ENCODE peak calls at places on chromosomes 13 and 19, in nine cellular contexts. B, M, Y, V, F, P, C, Z and U are unnamed samples.

GRCh38 chr19:46890423-46891170 is 29.8 kb downstream of the ARHGAP35 start:
- DNase-seq in Z (no peak), Y (no peak), C (peak; percentile 41), P (no peak), B (no peak), F (peak; percentile 76), V (no peak), M (no peak), U (no peak)

GRCh38 chr13:95714142-95714832 is 37.3 kb downstream of the DNAJC3 start:
- DNase-seq in Y (no peak), P (no peak), B (no peak), V (no peak), Z (no peak), M (no peak), F (peak; percentile 79), C (peak; percentile 95), U (no peak)

GRCh38 chr19:45526143-45526542 is 18.9 kb downstream of the VASP start:
- DNase-seq in V (no peak), M (peak; percentile 77), Y (peak; percentile 71), B (no peak), P (no peak), C (peak; percentile 82), Z (no peak), F (peak; percentile 65), U (peak; percentile 44)

GRCh38 chr19:16200776-16201391 is 3.2 kb downstream of the AP1M1 start:
- DNase-seq in B (no peak), P (no peak), Y (no peak), F (no peak), Z (no peak), C (no peak), M (no peak), V (no peak), U (no peak)

GRCh38 chr19:46368116-46368515 is 21.2 kb downstream of the PPP5C start:
- DNase-seq in F (no peak), B (peak; percentile 43), Y (no peak), P (no peak), Z (no peak), M (no peak), C (no peak), V (no peak), U (no peak)

GRCh38 chr13:102286326-102286725 is 115.5 kb downstream of the FGF14 start:
- DNase-seq in P (no peak), V (no peak), M (no peak), Y (no peak), C (peak; percentile 90), Z (no peak), F (peak; percentile 84), B (no peak), U (no peak)

GRCh38 chr19:12769689-12770088 is 5.7 kb downstream of the HOOK2 start:
- DNase-seq in Z (peak; percentile 91), V (no peak), Y (no peak), B (no peak), M (peak; percentile 70), P (peak; percentile 31), F (no peak), C (no peak), U (peak; percentile 42)

GRCh38 chr19:30089086-30089665 is 147.1 kb downstream of the URI1 start:
- DNase-seq in B (peak; percentile 61), C (no peak), M (no peak), P (no peak), Y (no peak), F (no peak), Z (no peak), V (no peak), U (no peak)

GRCh38 chr19:37077615-37077928 is 661 bp upstream of the ZNF420 start:
- DNase-seq in F (no peak), C (no peak), P (no peak), V (no peak), M (no peak), B (no peak), Y (no peak), Z (no peak), U (no peak)

GRCh38 chr19:49687566-49688316 is 1.7 kb upstream of the ADM5 start:
- DNase-seq in C (no peak), P (no peak), F (no peak), B (no peak), Y (no peak), M (peak; percentile 40), V (no peak), Z (peak; percentile 43), U (no peak)

GRCh38 chr19:35032356-35032865 is 2.1 kb downstream of the SCN1B start:
- DNase-seq in B (no peak), M (no peak), F (no peak), C (no peak), Y (no peak), P (no peak), V (no peak), Z (no peak), U (no peak)

GRCh38 chr13:98370806-98371553 is 193.9 kb upstream of the RNF113B start:
- DNase-seq in B (no peak), Y (no peak), M (no peak), Z (no peak), V (no peak), P (no peak), C (no peak), F (peak; percentile 79), U (no peak)

GRCh38 chr13:51223284-51224270 is 1.4 kb downstream of the FAM124A start:
- DNase-seq in C (no peak), M (no peak), F (no peak), B (no peak), V (no peak), Y (no peak), P (no peak), Z (no peak), U (no peak)

GRCh38 chr19:52188822-52189744 is 769 bp upstream of the PPP2R1A start:
- DNase-seq in V (peak; percentile 15), F (no peak), Y (peak; percentile 79), Z (no peak), M (peak; percentile 57), C (no peak), P (no peak), B (peak; percentile 100), U (peak; percentile 90)

GRCh38 chr19:30671622-30672051 is 299.5 kb downstream of the ZNF536 start:
- DNase-seq in Y (no peak), M (no peak), Z (no peak), V (no peak), F (no peak), C (peak; percentile 20), B (peak; percentile 38), P (no peak), U (no peak)

GRCh38 chr19:12867120-12868099 is 13.8 kb downstream of the DNASE2 start:
- DNase-seq in V (peak; percentile 76), P (peak; percentile 71), Z (peak; percentile 97), M (peak; percentile 93), B (peak; percentile 89), F (peak; percentile 42), Y (peak; percentile 43), C (peak; percentile 19), U (peak; percentile 85)

GRCh38 chr19:15195381-15195964 is 5.3 kb downstream of the NOTCH3 start:
- DNase-seq in Z (no peak), P (no peak), V (peak; percentile 71), C (peak; percentile 73), B (no peak), M (peak; percentile 74), F (peak; percentile 35), Y (peak; percentile 47), U (peak; percentile 53)
- TF ChIP-seq CTCF in Z (peak; percentile 16), P (no peak), V (peak; percentile 50), C (no peak), B (no peak), M (no peak), F (peak; percentile 19), Y (no peak), U (peak; percentile 46)

DNA sequence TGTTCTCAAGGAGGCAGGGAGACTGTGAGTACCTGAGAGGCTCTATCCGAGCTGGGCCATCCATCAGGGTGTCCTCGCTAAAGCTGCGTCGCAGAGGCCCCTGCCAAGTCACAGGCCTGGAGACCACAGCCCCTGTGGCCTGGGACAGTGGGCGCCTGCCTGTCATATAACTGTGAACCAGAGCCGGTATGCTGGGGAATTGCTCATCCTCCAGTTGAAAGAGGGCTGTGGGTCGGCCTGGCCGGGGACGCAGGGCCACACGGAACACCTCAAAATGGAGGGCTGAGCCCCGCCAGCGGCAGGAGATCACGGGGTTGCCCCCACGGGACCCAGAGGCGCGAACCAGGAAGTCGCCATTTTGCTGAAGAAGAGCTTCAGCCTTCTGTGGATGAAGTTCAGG is 6.6 kb downstream of the SH2D3A start:
- DNase-seq in V (no peak), B (no peak), C (no peak), F (no peak), Z (no peak), P (no peak), Y (no peak), M (no peak), U (no peak)
- TF ChIP-seq CTCF in V (no peak), B (no peak), C (no peak), F (no peak), Z (no peak), P (no peak), Y (no peak), M (no peak), U (no peak)

DNA sequence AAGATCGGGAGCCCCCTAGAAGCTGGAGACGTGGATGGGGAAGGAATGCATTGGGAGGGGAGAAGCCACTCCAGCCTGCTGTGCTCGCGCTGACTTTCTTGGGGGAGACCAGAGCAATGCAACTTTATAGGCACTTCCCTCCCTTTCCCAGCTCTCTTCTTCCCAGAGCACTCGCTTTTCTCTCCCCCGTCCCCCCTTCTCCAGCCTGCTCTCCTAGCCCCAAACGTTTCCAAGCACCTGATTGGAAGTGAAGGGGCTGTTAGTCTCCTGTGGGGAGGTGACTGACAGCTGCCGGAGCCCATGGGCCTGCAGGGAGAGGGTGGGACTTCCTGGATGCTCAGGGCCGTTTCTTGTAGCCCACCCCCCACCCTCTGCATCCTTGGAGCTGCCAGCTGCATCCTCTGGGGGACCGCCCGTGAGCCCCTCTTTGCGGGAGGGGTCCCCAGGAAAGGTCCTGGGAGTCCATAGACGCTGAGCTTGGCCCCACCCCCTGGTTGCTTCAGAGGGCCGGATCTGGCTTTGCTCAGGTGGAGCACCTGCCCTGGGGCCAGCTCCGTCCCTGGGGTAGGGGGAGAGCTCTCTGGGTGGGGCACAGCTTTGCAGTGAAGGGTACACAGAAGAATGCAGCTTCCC is 2.5 kb downstream of the HDGFL2 start:
- DNase-seq in M (peak; percentile 74), P (no peak), B (no peak), C (no peak), F (peak; percentile 70), Y (no peak), V (no peak), Z (peak; percentile 90), U (peak; percentile 60)
- TF ChIP-seq CTCF in M (no peak), P (no peak), B (no peak), C (no peak), F (no peak), Y (no peak), V (no peak), Z (no peak), U (no peak)

GRCh38 chr13:56893843-56894242 is 246.9 kb upstream of the PRR20A start:
- DNase-seq in V (no peak), B (no peak), F (no peak), P (no peak), Z (no peak), Y (no peak), C (no peak), M (no peak), U (no peak)

GRCh38 chr13:56886398-56886797 is 254.3 kb upstream of the PRR20A start:
- DNase-seq in Z (no peak), P (no peak), M (no peak), V (no peak), C (no peak), Y (no peak), B (no peak), F (no peak), U (no peak)

DNA sequence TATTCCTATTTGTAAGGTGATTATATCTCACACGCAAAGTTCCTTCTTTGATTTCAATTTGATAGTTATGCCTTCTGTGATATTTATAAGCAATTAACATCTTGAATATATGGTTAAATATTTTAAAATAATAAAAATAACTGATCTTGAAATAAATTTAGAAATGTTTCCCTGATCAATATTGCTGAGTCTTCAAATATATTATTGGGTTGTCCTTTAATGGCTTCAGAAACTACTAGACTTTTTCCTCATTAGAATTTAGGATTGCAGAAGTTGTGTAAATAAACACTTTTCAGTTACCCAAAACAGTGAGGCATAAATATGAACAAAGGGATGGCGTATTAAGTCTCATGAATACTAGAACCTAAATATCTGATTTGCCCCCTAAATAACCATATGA is 252.3 kb upstream of the PRR20A start:
- DNase-seq in Z (no peak), P (no peak), M (no peak), F (no peak), Y (no peak), B (no peak), V (no peak), C (no peak), U (no peak)
- TF ChIP-seq CTCF in Z (no peak), P (no peak), M (no peak), F (no peak), Y (no peak), B (no peak), V (no peak), C (no peak), U (no peak)